ENCODE peak calls at places on chromosomes 6 and 20, in seven cellular contexts. G is ELF-1, W is NCI-H1436 treated with DMSO at 0.1 percent for 48 hours, M is ecto neural progenitor cell, E is GM18507, H is astrocyte, V is RPMI8226. K is an unnamed sample.

GRCh38 chr6:99093781-99094180 is 146.0 kb upstream of the FBXL4 start:
- DNase-seq in H (no peak), G (no peak), M (no peak), V (no peak), E (no peak), W (no peak), K (no peak)

GRCh38 chr6:129748901-129749748 is 39.1 kb upstream of the ARHGAP18 start:
- DNase-seq in E (no peak), W (no peak), H (peak), G (no peak), M (no peak), V (peak), K (no peak)

GRCh38 chr6:72622094-72622540 is 253 bp downstream of the KCNQ5 start:
- DNase-seq in V (peak), W (no peak), E (no peak), M (peak), G (peak), H (no peak), K (peak)

GRCh38 chr6:2942916-2943563 is 28.3 kb downstream of the SERPINB6 start:
- DNase-seq in H (no peak), G (no peak), M (no peak), W (no peak), V (peak), E (no peak), K (no peak)

GRCh38 chr6:35343092-35343834 is 905 bp downstream of the PPARD start:
- DNase-seq in E (no peak), M (no peak), G (no peak), W (no peak), V (no peak), H (peak), K (no peak)

GRCh38 chr20:45629496-45630100 is at the start of gene WFDC10A:
- DNase-seq in E (peak), V (peak), G (peak), W (no peak), M (peak), H (peak), K (peak)

GRCh38 chr6:170176621-170177382 is 114.1 kb downstream of the DLL1 start:
- DNase-seq in M (peak), E (no peak), H (no peak), V (no peak), G (peak), W (no peak), K (no peak)

GRCh38 chr6:46949662-46950280 is 28.0 kb upstream of the ADGRF5 start:
- DNase-seq in E (no peak), H (no peak), W (no peak), V (no peak), G (no peak), M (no peak), K (no peak)

GRCh38 chr6:113630738-113631535 is 226.2 kb upstream of the MARCKS start:
- DNase-seq in H (peak), V (peak), M (no peak), W (no peak), G (no peak), E (no peak), K (no peak)

GRCh38 chr6:130670142-130670541 is 157.1 kb upstream of the SMLR1 start:
- DNase-seq in G (no peak), W (no peak), H (no peak), E (no peak), M (no peak), V (no peak), K (no peak)

GRCh38 chr6:170289108-170289931 is 1.6 kb downstream of the DLL1 start:
- DNase-seq in M (no peak), V (no peak), W (no peak), G (no peak), H (no peak), E (no peak), K (no peak)

GRCh38 chr6:17413313-17413750 is 19.9 kb downstream of the CAP2 start:
- DNase-seq in M (no peak), W (no peak), E (no peak), H (peak), V (no peak), G (no peak), K (no peak)

GRCh38 chr6:90406957-90407356 is 110.3 kb upstream of the BACH2 start:
- DNase-seq in W (no peak), H (peak), G (peak), V (no peak), E (no peak), M (no peak), K (no peak)

GRCh38 chr6:139841794-139842215 is 467.4 kb upstream of the CITED2 start:
- DNase-seq in G (no peak), W (no peak), M (no peak), H (no peak), V (peak), E (no peak), K (no peak)

GRCh38 chr6:6684365-6684833 is 95.9 kb downstream of the LY86 start:
- DNase-seq in H (no peak), G (no peak), M (no peak), E (peak), W (no peak), V (no peak), K (no peak)

GRCh38 chr20:33299111-33299603 is 16.1 kb downstream of the BPIFB1 start:
- DNase-seq in W (no peak), H (peak), E (peak), M (peak), V (peak), G (peak), K (peak)

K was measured in H9.